ENCODE peak calls at places on chromosomes 13 and 19, in six cellular contexts. One of them, this sample, is unnamed.

GRCh38 chr19:3760871-3761361 is 576 bp downstream of the APBA3 start:
- ATAC-seq in esophagus mucosa: no peak
- ATAC-seq in DND-41: no peak
- ATAC-seq in CD8-positive, alpha-beta T cell: no peak
- ATAC-seq in heart right ventricle: no peak
- ATAC-seq in gastroesophageal sphincter: no peak
- ATAC-seq in this sample: no peak

GRCh38 chr13:95060120-95060519 is 241.1 kb downstream of the ABCC4 start:
- ATAC-seq in gastroesophageal sphincter: no peak
- ATAC-seq in heart right ventricle: no peak
- ATAC-seq in CD8-positive, alpha-beta T cell: no peak
- ATAC-seq in esophagus mucosa: no peak
- ATAC-seq in DND-41: no peak
- ATAC-seq in this sample: no peak

GRCh38 chr19:1904385-1905070 is 671 bp upstream of the ADAT3 start:
- ATAC-seq in CD8-positive, alpha-beta T cell: no peak
- ATAC-seq in DND-41: no peak
- ATAC-seq in heart right ventricle: no peak
- ATAC-seq in gastroesophageal sphincter: no peak
- ATAC-seq in esophagus mucosa: peak; percentile 63
- ATAC-seq in this sample: no peak

GRCh38 chr13:110158201-110158600 is 148.8 kb downstream of the COL4A1 start:
- ATAC-seq in DND-41: no peak
- ATAC-seq in heart right ventricle: peak; percentile 48
- ATAC-seq in esophagus mucosa: no peak
- ATAC-seq in gastroesophageal sphincter: no peak
- ATAC-seq in CD8-positive, alpha-beta T cell: no peak
- ATAC-seq in this sample: no peak

GRCh38 chr19:8355631-8356402 is 8.1 kb upstream of the ANGPTL4 start:
- ATAC-seq in esophagus mucosa: peak; percentile 78
- ATAC-seq in DND-41: no peak
- ATAC-seq in gastroesophageal sphincter: peak; percentile 72
- ATAC-seq in CD8-positive, alpha-beta T cell: no peak
- ATAC-seq in heart right ventricle: peak; percentile 40
- ATAC-seq in this sample: peak; percentile 95

GRCh38 chr13:23460309-23460708 is 26.8 kb upstream of the SACS start:
- ATAC-seq in heart right ventricle: no peak
- ATAC-seq in DND-41: no peak
- ATAC-seq in esophagus mucosa: no peak
- ATAC-seq in gastroesophageal sphincter: no peak
- ATAC-seq in CD8-positive, alpha-beta T cell: no peak
- ATAC-seq in this sample: no peak

GRCh38 chr13:110363009-110363408 is 55.9 kb downstream of the COL4A2 start:
- ATAC-seq in esophagus mucosa: no peak
- ATAC-seq in heart right ventricle: no peak
- ATAC-seq in CD8-positive, alpha-beta T cell: no peak
- ATAC-seq in DND-41: peak; percentile 40
- ATAC-seq in gastroesophageal sphincter: no peak
- ATAC-seq in this sample: no peak

GRCh38 chr13:93635687-93636086 is 409.1 kb downstream of the GPC6 start:
- ATAC-seq in DND-41: no peak
- ATAC-seq in gastroesophageal sphincter: peak; percentile 39
- ATAC-seq in CD8-positive, alpha-beta T cell: no peak
- ATAC-seq in heart right ventricle: peak; percentile 37
- ATAC-seq in esophagus mucosa: no peak
- ATAC-seq in this sample: no peak

GRCh38 chr13:30685320-30685859 is 50.0 kb upstream of the ALOX5AP start:
- ATAC-seq in heart right ventricle: no peak
- ATAC-seq in esophagus mucosa: no peak
- ATAC-seq in gastroesophageal sphincter: no peak
- ATAC-seq in DND-41: no peak
- ATAC-seq in CD8-positive, alpha-beta T cell: no peak
- ATAC-seq in this sample: no peak

GRCh38 chr13:108895220-108895704 is 265.9 kb downstream of the MYO16 start:
- ATAC-seq in esophagus mucosa: no peak
- ATAC-seq in CD8-positive, alpha-beta T cell: no peak
- ATAC-seq in gastroesophageal sphincter: no peak
- ATAC-seq in heart right ventricle: no peak
- ATAC-seq in DND-41: peak; percentile 58
- ATAC-seq in this sample: no peak

GRCh38 chr13:26390203-26390602 is 136.3 kb downstream of the CDK8 start:
- ATAC-seq in heart right ventricle: no peak
- ATAC-seq in gastroesophageal sphincter: no peak
- ATAC-seq in DND-41: no peak
- ATAC-seq in esophagus mucosa: no peak
- ATAC-seq in CD8-positive, alpha-beta T cell: no peak
- ATAC-seq in this sample: no peak

GRCh38 chr13:101415358-101416174 is 742 bp downstream of the NALCN start:
- ATAC-seq in DND-41: no peak
- ATAC-seq in gastroesophageal sphincter: peak; percentile 10
- ATAC-seq in esophagus mucosa: no peak
- ATAC-seq in heart right ventricle: peak; percentile 51
- ATAC-seq in CD8-positive, alpha-beta T cell: no peak
- ATAC-seq in this sample: no peak

GRCh38 chr19:38711726-38712153 is 32.5 kb downstream of the CAPN12 start:
- ATAC-seq in CD8-positive, alpha-beta T cell: no peak
- ATAC-seq in DND-41: no peak
- ATAC-seq in esophagus mucosa: no peak
- ATAC-seq in heart right ventricle: peak; percentile 43
- ATAC-seq in gastroesophageal sphincter: peak; percentile 67
- ATAC-seq in this sample: no peak

GRCh38 chr13:62524061-62524460 is 1108.4 kb upstream of the PCDH20 start:
- ATAC-seq in CD8-positive, alpha-beta T cell: no peak
- ATAC-seq in esophagus mucosa: no peak
- ATAC-seq in gastroesophageal sphincter: no peak
- ATAC-seq in heart right ventricle: no peak
- ATAC-seq in DND-41: no peak
- ATAC-seq in this sample: no peak